ENCODE peak calls at places on chromosomes 3 and 15, in nine cellular contexts. G, C, I, R, E, U, O, T and L are unnamed samples.

GRCh38 chr3:101936419-101937331 is 87.4 kb downstream of the NFKBIZ start:
- DNase-seq in G (peak), C (peak), I (peak), R (no peak), E (no peak), U (peak), O (peak), T (no peak), L (no peak)

GRCh38 chr3:140469491-140469890 is 208.4 kb upstream of the TRIM42 start:
- DNase-seq in G (no peak), C (peak), I (no peak), R (no peak), E (no peak), U (no peak), O (no peak), T (no peak), L (no peak)

GRCh38 chr3:71423151-71423906 is 160.2 kb downstream of the FOXP1 start:
- DNase-seq in G (peak), C (no peak), I (no peak), R (no peak), E (peak), U (no peak), O (no peak), T (no peak), L (no peak)

GRCh38 chr3:189813652-189814245 is 182.6 kb downstream of the TP63 start:
- DNase-seq in G (no peak), C (no peak), I (no peak), R (no peak), E (no peak), U (no peak), O (no peak), T (no peak), L (no peak)

GRCh38 chr3:52402706-52403270 is 42.1 kb downstream of the SEMA3G start:
- DNase-seq in G (no peak), C (no peak), I (no peak), R (no peak), E (no peak), U (no peak), O (no peak), T (no peak), L (peak)

GRCh38 chr3:98691897-98692296 is 71.2 kb upstream of the ST3GAL6 start:
- DNase-seq in G (peak), C (no peak), I (no peak), R (no peak), E (no peak), U (no peak), O (no peak), T (no peak), L (no peak)

GRCh38 chr3:141366285-141367037 is 1.8 kb upstream of the ZBTB38 start:
- DNase-seq in G (peak), C (peak), I (no peak), R (no peak), E (no peak), U (no peak), O (peak), T (no peak), L (no peak)

GRCh38 chr3:114480442-114480841 is 186.6 kb downstream of the TIGIT start:
- DNase-seq in G (no peak), C (peak), I (no peak), R (no peak), E (no peak), U (no peak), O (no peak), T (no peak), L (no peak)

GRCh38 chr15:59437777-59438574 is at the start of gene FAM81A:
- DNase-seq in G (peak), C (peak), I (peak), R (peak), E (peak), U (peak), O (peak), T (peak), L (peak)

GRCh38 chr15:51060058-51060598 is 34.6 kb downstream of the TNFAIP8L3 start:
- DNase-seq in G (no peak), C (peak), I (no peak), R (no peak), E (no peak), U (no peak), O (no peak), T (no peak), L (no peak)

GRCh38 chr15:20349774-20350498 is 191.7 kb downstream of the GOLGA6L6 start:
- DNase-seq in G (no peak), C (no peak), I (peak), R (no peak), E (no peak), U (no peak), O (peak), T (no peak), L (peak)

GRCh38 chr15:99542828-99543227 is 23.0 kb upstream of the MEF2A start:
- DNase-seq in G (no peak), C (peak), I (no peak), R (no peak), E (no peak), U (no peak), O (no peak), T (no peak), L (no peak)

GRCh38 chr3:126961191-126961790 is 21.6 kb upstream of the PLXNA1 start:
- DNase-seq in G (no peak), C (peak), I (no peak), R (no peak), E (no peak), U (no peak), O (peak), T (no peak), L (peak)

GRCh38 chr3:110754207-110754916 is 317.3 kb upstream of the NECTIN3 start:
- DNase-seq in G (no peak), C (no peak), I (no peak), R (no peak), E (no peak), U (no peak), O (no peak), T (no peak), L (no peak)

GRCh38 chr3:153338487-153338886 is 176.5 kb downstream of the RAP2B start:
- DNase-seq in G (no peak), C (peak), I (no peak), R (no peak), E (no peak), U (no peak), O (peak), T (no peak), L (no peak)

GRCh38 chr3:10085738-10086137 is 22.3 kb downstream of the FANCD2OS start:
- DNase-seq in G (no peak), C (no peak), I (no peak), R (no peak), E (no peak), U (no peak), O (no peak), T (no peak), L (no peak)

GRCh38 chr3:72820405-72820804 is 27.8 kb downstream of the SHQ1 start:
- DNase-seq in G (peak), C (peak), I (no peak), R (no peak), E (no peak), U (no peak), O (no peak), T (peak), L (no peak)

GRCh38 chr3:132135628-132136333 is 101.0 kb upstream of the CPNE4 start:
- DNase-seq in G (peak), C (peak), I (no peak), R (no peak), E (peak), U (no peak), O (peak), T (no peak), L (no peak)

GRCh38 chr3:14170569-14171159 is 7.7 kb downstream of the XPC start:
- DNase-seq in G (peak), C (peak), I (no peak), R (no peak), E (no peak), U (no peak), O (peak), T (no peak), L (no peak)

GRCh38 chr15:87597346-87598052 is 659.0 kb downstream of the NTRK3 start:
- DNase-seq in G (no peak), C (no peak), I (no peak), R (no peak), E (peak), U (peak), O (no peak), T (no peak), L (no peak)

GRCh38 chr15:90351479-90352108 is 490 bp upstream of the ZNF774 start:
- DNase-seq in G (peak), C (no peak), I (no peak), R (peak), E (no peak), U (no peak), O (no peak), T (no peak), L (peak)

GRCh38 chr3:122903171-122903570 is 108.3 kb downstream of the SLC49A4 start:
- DNase-seq in G (no peak), C (no peak), I (no peak), R (no peak), E (peak), U (no peak), O (no peak), T (no peak), L (no peak)

GRCh38 chr3:31531992-31532586 is 636 bp upstream of the STT3B start:
- DNase-seq in G (peak), C (peak), I (peak), R (peak), E (peak), U (peak), O (peak), T (peak), L (peak)

GRCh38 chr15:98649996-98650870 is 1.9 kb downstream of the IGF1R start:
- DNase-seq in G (peak), C (peak), I (peak), R (no peak), E (peak), U (peak), O (peak), T (peak), L (peak)

GRCh38 chr15:57635300-57635944 is 43.7 kb downstream of the MYZAP start:
- DNase-seq in G (peak), C (peak), I (no peak), R (no peak), E (peak), U (no peak), O (no peak), T (no peak), L (no peak)

GRCh38 chr3:149902498-149903139 is 68.1 kb downstream of the PFN2 start:
- DNase-seq in G (no peak), C (peak), I (no peak), R (no peak), E (no peak), U (no peak), O (no peak), T (no peak), L (no peak)

GRCh38 chr15:67813104-67813634 is 12.1 kb upstream of the SKOR1 start:
- DNase-seq in G (no peak), C (no peak), I (no peak), R (no peak), E (no peak), U (no peak), O (no peak), T (no peak), L (no peak)

GRCh38 chr3:169772951-169773816 is at the start of gene MYNN:
- DNase-seq in G (peak), C (peak), I (peak), R (peak), E (peak), U (peak), O (peak), T (peak), L (peak)

GRCh38 chr3:59245879-59246501 is 196.2 kb upstream of the CFAP20DC start:
- DNase-seq in G (no peak), C (peak), I (no peak), R (no peak), E (peak), U (no peak), O (no peak), T (no peak), L (no peak)

GRCh38 chr3:49357466-49358216 is 512 bp downstream of the GPX1 start:
- DNase-seq in G (peak), C (peak), I (peak), R (no peak), E (peak), U (peak), O (peak), T (peak), L (peak)

GRCh38 chr3:58168498-58168897 is 42.3 kb downstream of the DNASE1L3 start:
- DNase-seq in G (no peak), C (no peak), I (no peak), R (no peak), E (no peak), U (no peak), O (no peak), T (no peak), L (peak)

GRCh38 chr3:12477256-12477655 is 7.0 kb upstream of the TSEN2 start:
- DNase-seq in G (no peak), C (no peak), I (no peak), R (no peak), E (no peak), U (no peak), O (no peak), T (no peak), L (no peak)

GRCh38 chr15:56776839-56777238 is 43.5 kb upstream of the ZNF280D start:
- DNase-seq in G (no peak), C (no peak), I (no peak), R (no peak), E (no peak), U (no peak), O (no peak), T (no peak), L (no peak)

GRCh38 chr15:68298882-68299381 is 21.4 kb downstream of the FEM1B start:
- DNase-seq in G (no peak), C (peak), I (no peak), R (no peak), E (no peak), U (peak), O (no peak), T (peak), L (no peak)

GRCh38 chr15:100107606-100108225 is 234.1 kb downstream of the ADAMTS17 start:
- DNase-seq in G (no peak), C (no peak), I (no peak), R (no peak), E (no peak), U (no peak), O (no peak), T (no peak), L (peak)

GRCh38 chr3:33115024-33115768 is 1.4 kb downstream of the CRTAP start:
- DNase-seq in G (peak), C (peak), I (no peak), R (no peak), E (peak), U (no peak), O (peak), T (peak), L (peak)

GRCh38 chr3:169780738-169781137 is 7.5 kb downstream of the MYNN start:
- DNase-seq in G (no peak), C (no peak), I (no peak), R (no peak), E (no peak), U (no peak), O (no peak), T (no peak), L (no peak)

GRCh38 chr3:61822588-61822987 is 261.2 kb downstream of the PTPRG start:
- DNase-seq in G (no peak), C (no peak), I (no peak), R (no peak), E (no peak), U (no peak), O (no peak), T (no peak), L (no peak)